ENCODE peak calls at places on chromosomes 7 and 10, in eight cellular contexts. P, Q, U, L, H, J, K and E are unnamed samples.

GRCh38 chr7:75732764-75733630 is 5.7 kb downstream of the HIP1 start:
- DNase-seq in P (no peak), Q (no peak), U (no peak), L (no peak), H (no peak), J (no peak), K (peak; percentile 91), E (no peak)

GRCh38 chr7:107173691-107174406 is 5.0 kb downstream of the HBP1 start:
- DNase-seq in P (no peak), Q (no peak), U (no peak), L (no peak), H (no peak), J (no peak), K (no peak), E (no peak)

GRCh38 chr7:105808703-105809590 is 67.5 kb downstream of the ATXN7L1 start:
- DNase-seq in P (no peak), Q (peak; percentile 71), U (no peak), L (no peak), H (no peak), J (no peak), K (peak; percentile 85), E (no peak)

GRCh38 chr7:130180571-130180971 is 24.6 kb downstream of the TMEM209 start:
- DNase-seq in P (no peak), Q (no peak), U (no peak), L (no peak), H (no peak), J (no peak), K (peak; percentile 85), E (no peak)

GRCh38 chr7:86437951-86438450 is 205.7 kb upstream of the GRM3 start:
- DNase-seq in P (no peak), Q (no peak), U (no peak), L (no peak), H (no peak), J (no peak), K (no peak), E (no peak)

GRCh38 chr10:129365767-129366400 is 101.2 kb upstream of the MGMT start:
- DNase-seq in P (no peak), Q (no peak), U (no peak), L (no peak), H (no peak), J (no peak), K (no peak), E (no peak)

GRCh38 chr7:2108501-2109250 is 124.1 kb downstream of the MAD1L1 start:
- DNase-seq in P (no peak), Q (no peak), U (no peak), L (no peak), H (no peak), J (no peak), K (peak; percentile 32), E (no peak)

GRCh38 chr7:77734590-77735421 is 38.5 kb downstream of the RSBN1L start:
- DNase-seq in P (no peak), Q (peak; percentile 50), U (no peak), L (no peak), H (no peak), J (no peak), K (no peak), E (no peak)

GRCh38 chr7:138125119-138125518 is 48.9 kb downstream of the AKR1D1 start:
- DNase-seq in P (no peak), Q (no peak), U (no peak), L (no peak), H (no peak), J (no peak), K (no peak), E (no peak)

GRCh38 chr10:114698271-114699185 is 40.5 kb upstream of the ABLIM1 start:
- DNase-seq in P (no peak), Q (no peak), U (no peak), L (no peak), H (no peak), J (no peak), K (peak; percentile 55), E (no peak)

GRCh38 chr10:123841560-123841959 is 50.0 kb downstream of the CPXM2 start:
- DNase-seq in P (no peak), Q (no peak), U (no peak), L (no peak), H (no peak), J (no peak), K (no peak), E (no peak)

GRCh38 chr10:114694062-114694461 is 36.0 kb upstream of the ABLIM1 start:
- DNase-seq in P (no peak), Q (no peak), U (no peak), L (no peak), H (no peak), J (no peak), K (no peak), E (no peak)

GRCh38 chr10:13792011-13792410 is 205.2 kb downstream of the PRPF18 start:
- DNase-seq in P (no peak), Q (peak; percentile 42), U (peak; percentile 82), L (peak; percentile 72), H (no peak), J (no peak), K (no peak), E (peak; percentile 52)

GRCh38 chr7:149879801-149880738 is 6.3 kb downstream of the ATP6V0E2 start:
- DNase-seq in P (no peak), Q (no peak), U (no peak), L (no peak), H (no peak), J (no peak), K (no peak), E (peak; percentile 3)

GRCh38 chr10:115624448-115624847 is 531.3 kb downstream of the ATRNL1 start:
- DNase-seq in P (no peak), Q (no peak), U (no peak), L (no peak), H (no peak), J (no peak), K (no peak), E (no peak)

GRCh38 chr10:107166378-107166777 is 1.9 kb upstream of the SORCS1 start:
- DNase-seq in P (no peak), Q (no peak), U (no peak), L (no peak), H (no peak), J (no peak), K (no peak), E (no peak)
- TF ChIP-seq CTCF in P (no peak), Q (no peak), U (no peak), L (no peak), H (peak; percentile 20), J (no peak), K (no peak), E (no peak)

DNA sequence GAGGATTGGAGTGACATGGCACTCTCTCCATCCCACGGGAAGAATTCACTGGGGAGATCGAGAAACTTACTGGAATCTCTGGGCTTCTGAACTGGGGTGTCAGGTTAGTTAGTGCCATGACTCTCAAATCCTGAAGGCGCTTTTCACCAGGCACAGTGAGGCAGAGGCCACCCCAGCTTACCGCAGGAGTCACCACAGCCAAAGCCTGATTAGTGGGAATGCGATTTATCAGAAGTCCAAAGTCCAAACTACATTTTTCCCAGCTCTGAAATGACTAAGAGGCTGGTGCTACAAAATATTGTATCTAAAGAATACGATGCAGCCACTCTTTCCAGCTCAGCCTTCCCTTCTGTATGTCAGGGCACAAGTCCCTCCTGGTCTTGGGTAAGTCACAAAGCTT is 334.8 kb upstream of the SHH start:
- DNase-seq in P (no peak), Q (no peak), U (no peak), L (no peak), H (no peak), J (no peak), K (no peak), E (no peak)
- TF ChIP-seq POLR2A in P (no peak), Q (no peak), U (no peak), L (no peak), H (no peak), J (no peak), K (no peak), E (no peak)

GRCh38 chr7:126302639-126303038 is 950.1 kb downstream of the GRM8 start:
- DNase-seq in P (no peak), Q (no peak), U (no peak), L (no peak), H (no peak), J (no peak), K (no peak), E (no peak)
- TF ChIP-seq CTCF in P (no peak), Q (no peak), U (no peak), L (no peak), H (no peak), J (no peak), K (no peak), E (no peak)

DNA sequence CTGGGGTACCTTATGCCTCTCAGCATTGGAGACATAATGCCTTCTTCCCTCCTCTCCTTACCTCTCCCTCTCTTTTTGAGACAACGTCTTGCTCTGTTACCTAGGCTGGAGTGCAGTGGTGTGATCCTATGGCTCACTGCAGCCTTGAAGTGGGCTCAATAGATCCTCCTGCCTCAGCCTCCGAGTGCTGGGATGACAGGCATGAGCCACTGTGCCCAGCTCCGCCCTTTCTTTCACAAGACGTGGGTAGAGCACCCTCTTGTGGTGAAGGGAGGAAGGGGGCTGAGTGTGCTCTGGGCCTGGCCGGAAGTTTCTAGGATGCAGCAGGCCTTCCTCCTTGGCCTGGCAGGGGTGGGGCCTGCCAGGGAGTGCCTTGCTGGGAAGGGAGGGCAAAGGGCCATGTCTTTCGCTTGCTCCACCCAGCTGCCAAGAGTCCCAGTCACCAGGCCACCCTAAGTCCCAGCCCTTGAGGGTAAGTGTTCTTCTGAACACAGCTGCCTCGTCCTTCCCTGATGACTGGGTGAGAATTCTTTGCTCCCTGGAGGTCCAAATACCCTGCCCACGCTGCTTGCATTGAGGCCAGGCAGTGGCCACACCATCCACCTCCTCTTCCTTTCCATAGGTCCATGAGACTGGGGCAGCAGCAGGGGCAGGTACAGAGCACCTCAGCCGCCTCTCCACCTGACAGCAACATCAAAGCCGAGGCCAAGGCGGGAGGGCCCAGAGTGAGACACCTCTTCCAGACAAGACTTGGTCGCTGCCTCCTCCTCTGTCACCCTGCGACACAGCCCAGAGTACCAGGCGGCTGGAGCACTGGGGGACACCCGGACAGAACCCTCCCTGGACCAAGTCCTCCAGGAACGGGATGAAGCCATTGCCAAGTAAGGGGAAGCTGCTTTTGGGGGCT is 3.7 kb downstream of the ABHD11 start:
- DNase-seq in P (no peak), Q (peak; percentile 94), U (peak; percentile 85), L (peak; percentile 82), H (peak; percentile 91), J (peak; percentile 86), K (peak; percentile 72), E (peak; percentile 69)
- TF ChIP-seq POLR2A in P (no peak), Q (peak; percentile 92), U (peak; percentile 24), L (no peak), H (no peak), J (no peak), K (no peak), E (peak; percentile 55)